ENCODE peak calls at places on chromosomes 1 and 21, in six cellular contexts. F is activated CD4-positive, alpha-beta T cell treated with anti-CD3 and anti-CD28 coated beads for 4 hours; R is hippocampal formation; X is mammary epithelial cell; Q is BJ; N is activated CD8-positive, alpha-beta memory T cell treated with anti-CD3 and anti-CD28 coated beads for 48 hours. J is an unnamed sample.

GRCh38 chr1:85554630-85555327 is 25.8 kb upstream of the CCN1 start:
- DNase-seq in F (no peak), R (no peak), X (no peak), Q (no peak), N (no peak), J (no peak)

GRCh38 chr21:18899261-18899660 is 495.7 kb upstream of the TMPRSS15 start:
- DNase-seq in F (no peak), R (no peak), X (no peak), Q (no peak), N (no peak), J (no peak)

GRCh38 chr1:1367238-1367796 is 7.7 kb downstream of the AURKAIP1 start:
- DNase-seq in F (no peak), R (no peak), X (no peak), Q (no peak), N (no peak), J (no peak)

GRCh38 chr1:68623700-68624099 is 126.8 kb upstream of the DEPDC1 start:
- DNase-seq in F (no peak), R (no peak), X (no peak), Q (no peak), N (no peak), J (no peak)

GRCh38 chr1:91583326-91583755 is 82.7 kb downstream of the CDC7 start:
- DNase-seq in F (no peak), R (no peak), X (peak), Q (peak), N (no peak), J (peak)

GRCh38 chr1:89721351-89721750 is 88.4 kb downstream of the LRRC8C start:
- DNase-seq in F (peak), R (no peak), X (peak), Q (no peak), N (no peak), J (no peak)

GRCh38 chr1:52769346-52770033 is 43.2 kb downstream of the ZYG11B start:
- DNase-seq in F (no peak), R (no peak), X (no peak), Q (no peak), N (no peak), J (no peak)

GRCh38 chr1:160416369-160416768 is 16.0 kb downstream of the VANGL2 start:
- DNase-seq in F (no peak), R (no peak), X (peak), Q (no peak), N (no peak), J (peak)

GRCh38 chr1:55481634-55482033 is 266.5 kb upstream of the USP24 start:
- DNase-seq in F (no peak), R (no peak), X (peak), Q (no peak), N (no peak), J (peak)

GRCh38 chr1:203322480-203323179 is 17.3 kb downstream of the BTG2 start:
- DNase-seq in F (no peak), R (no peak), X (no peak), Q (no peak), N (no peak), J (no peak)

GRCh38 chr1:70685300-70686286 is 274.5 kb downstream of the CTH start:
- DNase-seq in F (peak), R (no peak), X (peak), Q (no peak), N (peak), J (peak)

GRCh38 chr21:31967334-31967733 is 94.5 kb downstream of the HUNK start:
- DNase-seq in F (no peak), R (no peak), X (no peak), Q (no peak), N (no peak), J (no peak)

GRCh38 chr1:219585837-219586465 is 27.0 kb downstream of the ZC3H11B start:
- DNase-seq in F (no peak), R (no peak), X (peak), Q (no peak), N (no peak), J (no peak)

GRCh38 chr1:32014199-32014936 is 700 bp downstream of the KHDRBS1 start:
- DNase-seq in F (peak), R (peak), X (peak), Q (no peak), N (peak), J (peak)

GRCh38 chr1:214615111-214615510 is 12.1 kb downstream of the CENPF start:
- DNase-seq in F (no peak), R (no peak), X (no peak), Q (no peak), N (no peak), J (no peak)

GRCh38 chr1:78369546-78369945 is 121.2 kb upstream of the PTGFR start:
- DNase-seq in F (no peak), R (no peak), X (peak), Q (no peak), N (no peak), J (no peak)

GRCh38 chr1:243580072-243580471 is 270.0 kb downstream of the AKT3 start:
- DNase-seq in F (no peak), R (no peak), X (no peak), Q (no peak), N (no peak), J (no peak)

GRCh38 chr1:229191066-229191674 is 79.7 kb upstream of the RAB4A start:
- DNase-seq in F (no peak), R (no peak), X (peak), Q (no peak), N (no peak), J (no peak)

GRCh38 chr1:242523968-242524570 is 428 bp downstream of the PLD5 start:
- DNase-seq in F (no peak), R (peak), X (peak), Q (no peak), N (no peak), J (peak)

GRCh38 chr1:7149080-7149838 is 364.0 kb downstream of the CAMTA1 start:
- DNase-seq in F (no peak), R (no peak), X (no peak), Q (no peak), N (no peak), J (no peak)

GRCh38 chr1:58283380-58284338 is 262.9 kb downstream of the OMA1 start:
- DNase-seq in F (no peak), R (no peak), X (peak), Q (no peak), N (no peak), J (no peak)

GRCh38 chr1:153058154-153058553 is 842 bp upstream of the SPRR2A start:
- DNase-seq in F (no peak), R (no peak), X (no peak), Q (no peak), N (no peak), J (no peak)

GRCh38 chr1:10378071-10378841 is 20.6 kb upstream of the PGD start:
- DNase-seq in F (no peak), R (no peak), X (peak), Q (no peak), N (no peak), J (no peak)

GRCh38 chr1:16441312-16441641 is 753 bp downstream of the NECAP2 start:
- DNase-seq in F (no peak), R (no peak), X (no peak), Q (no peak), N (no peak), J (peak)

GRCh38 chr1:37997256-37998088 is 7.7 kb upstream of the SF3A3 start:
- DNase-seq in F (no peak), R (no peak), X (no peak), Q (no peak), N (no peak), J (no peak)

GRCh38 chr21:37780991-37781983 is 135.0 kb downstream of the KCNJ6 start:
- DNase-seq in F (no peak), R (no peak), X (peak), Q (no peak), N (no peak), J (peak)

GRCh38 chr1:93735722-93736121 is 54.1 kb upstream of the BCAR3 start:
- DNase-seq in F (no peak), R (no peak), X (peak), Q (peak), N (no peak), J (peak)

GRCh38 chr1:7329868-7330615 is 441.1 kb upstream of the VAMP3 start:
- DNase-seq in F (no peak), R (no peak), X (no peak), Q (no peak), N (no peak), J (no peak)

GRCh38 chr1:25529518-25530347 is 13.7 kb upstream of the LDLRAP1 start:
- DNase-seq in F (no peak), R (no peak), X (no peak), Q (no peak), N (no peak), J (no peak)

GRCh38 chr1:14970115-14970798 is 183.3 kb upstream of the TMEM51 start:
- DNase-seq in F (no peak), R (no peak), X (peak), Q (peak), N (no peak), J (peak)

GRCh38 chr1:116273042-116273783 is 99.8 kb upstream of the ATP1A1 start:
- DNase-seq in F (no peak), R (no peak), X (no peak), Q (no peak), N (no peak), J (no peak)

GRCh38 chr1:28577052-28577678 is 14.9 kb upstream of the RAB42 start:
- DNase-seq in F (no peak), R (no peak), X (peak), Q (no peak), N (no peak), J (no peak)

GRCh38 chr1:204304067-204304466 is 55.7 kb downstream of the PLEKHA6 start:
- DNase-seq in F (no peak), R (no peak), X (no peak), Q (no peak), N (no peak), J (no peak)

GRCh38 chr1:119475866-119476439 is 31.1 kb upstream of the HSD3B1 start:
- DNase-seq in F (no peak), R (peak), X (peak), Q (no peak), N (peak), J (peak)